ENCODE peak calls at places on chromosome 9, in ten cellular contexts. C, I, S, F, Q, T, P, J, E and R are unnamed samples.

GRCh38 chr9:114247491-114247890 is 75.4 kb upstream of the ORM1 start:
- DNase-seq in C (no peak), I (no peak), S (no peak), F (no peak), Q (no peak), T (no peak), P (no peak), J (no peak), E (no peak), R (no peak)

GRCh38 chr9:23779220-23779619 is 46.8 kb downstream of the ELAVL2 start:
- DNase-seq in C (no peak), I (no peak), S (no peak), F (no peak), Q (no peak), T (no peak), P (no peak), J (no peak), E (no peak), R (no peak)

GRCh38 chr9:127396808-127397721 is at the start of gene SLC2A8:
- DNase-seq in C (peak; percentile 97), I (peak; percentile 99), S (peak; percentile 99), F (peak; percentile 99), Q (peak; percentile 96), T (peak; percentile 99), P (peak; percentile 100), J (peak; percentile 39), E (peak; percentile 99), R (peak; percentile 99)

GRCh38 chr9:129253820-129254381 is 75.8 kb upstream of the IER5L start:
- DNase-seq in C (no peak), I (no peak), S (no peak), F (no peak), Q (no peak), T (no peak), P (no peak), J (peak; percentile 87), E (no peak), R (no peak)

GRCh38 chr9:113529336-113530009 is 65.9 kb downstream of the RGS3 start:
- DNase-seq in C (no peak), I (no peak), S (no peak), F (no peak), Q (no peak), T (no peak), P (no peak), J (no peak), E (no peak), R (no peak)

GRCh38 chr9:34651286-34651685 is 699 bp upstream of the IL11RA start:
- DNase-seq in C (no peak), I (no peak), S (no peak), F (no peak), Q (no peak), T (no peak), P (peak; percentile 20), J (no peak), E (no peak), R (no peak)

GRCh38 chr9:99816392-99816791 is 5.3 kb upstream of the NR4A3 start:
- DNase-seq in C (no peak), I (no peak), S (no peak), F (no peak), Q (no peak), T (no peak), P (no peak), J (no peak), E (no peak), R (no peak)

GRCh38 chr9:90322296-90322695 is 320.3 kb downstream of the DIRAS2 start:
- DNase-seq in C (no peak), I (no peak), S (no peak), F (no peak), Q (no peak), T (no peak), P (no peak), J (no peak), E (no peak), R (no peak)

GRCh38 chr9:95261890-95262289 is 55.6 kb downstream of the FANCC start:
- DNase-seq in C (no peak), I (no peak), S (no peak), F (no peak), Q (no peak), T (no peak), P (no peak), J (peak; percentile 9), E (peak; percentile 69), R (no peak)

GRCh38 chr9:92671323-92671722 is 1.4 kb upstream of the IPPK start:
- DNase-seq in C (no peak), I (no peak), S (peak; percentile 74), F (peak; percentile 82), Q (no peak), T (no peak), P (peak; percentile 70), J (peak; percentile 16), E (peak; percentile 47), R (peak; percentile 15)

GRCh38 chr9:17315341-17315740 is 180.5 kb downstream of the CNTLN start:
- DNase-seq in C (no peak), I (no peak), S (no peak), F (no peak), Q (no peak), T (no peak), P (no peak), J (no peak), E (no peak), R (no peak)

GRCh38 chr9:113376634-113377531 is at the start of gene HDHD3:
- DNase-seq in C (peak; percentile 87), I (peak; percentile 80), S (peak; percentile 87), F (peak; percentile 48), Q (peak; percentile 98), T (peak; percentile 40), P (peak; percentile 74), J (peak; percentile 76), E (peak; percentile 71), R (peak; percentile 93)

GRCh38 chr9:33017283-33018041 is 7.6 kb upstream of the DNAJA1 start:
- DNase-seq in C (no peak), I (no peak), S (no peak), F (no peak), Q (no peak), T (peak; percentile 21), P (no peak), J (no peak), E (no peak), R (no peak)

GRCh38 chr9:75000835-75001234 is 27.3 kb downstream of the CARNMT1 start:
- DNase-seq in C (no peak), I (no peak), S (no peak), F (no peak), Q (no peak), T (no peak), P (no peak), J (no peak), E (no peak), R (no peak)

GRCh38 chr9:75002422-75003023 is 25.6 kb downstream of the CARNMT1 start:
- DNase-seq in C (no peak), I (no peak), S (no peak), F (no peak), Q (no peak), T (no peak), P (no peak), J (no peak), E (no peak), R (no peak)

DNA sequence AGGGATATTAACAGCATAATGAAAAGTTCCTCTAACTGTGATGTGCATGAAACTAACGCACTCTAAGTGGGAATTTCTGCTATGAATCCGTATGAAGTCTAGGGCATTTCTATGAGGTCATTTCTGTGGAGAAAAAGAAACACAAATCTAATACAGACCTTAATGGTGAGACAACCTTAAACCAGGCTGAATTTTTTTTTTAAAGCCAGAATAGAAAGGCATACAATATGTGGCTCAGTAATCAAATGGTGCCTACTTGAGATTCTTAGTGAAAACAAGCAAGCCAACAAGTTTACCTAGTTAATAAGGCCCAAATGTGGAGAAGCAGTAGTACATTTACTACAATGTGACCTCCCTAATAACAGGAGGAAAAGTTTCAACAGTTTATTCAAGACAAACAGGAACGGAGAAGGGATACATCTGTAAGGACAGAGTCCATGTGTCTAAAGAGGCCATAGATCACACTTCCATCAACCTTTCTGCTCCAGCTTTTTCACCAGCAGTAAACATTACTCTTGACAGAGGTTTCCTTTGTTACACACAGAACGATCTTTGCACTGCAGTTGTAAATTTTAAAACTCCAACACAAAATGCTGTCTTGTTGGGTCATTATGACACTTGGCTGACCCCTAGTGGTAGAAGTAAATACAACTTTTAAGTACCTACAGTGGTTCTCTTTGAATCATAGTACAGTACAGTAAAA is 26.2 kb downstream of the CARNMT1 start:
- DNase-seq in C (no peak), I (no peak), S (peak; percentile 86), F (peak; percentile 74), Q (peak; percentile 44), T (peak; percentile 36), P (peak; percentile 82), J (peak; percentile 79), E (peak; percentile 99), R (peak; percentile 29)
- TF ChIP-seq MAX in C (no peak), I (no peak), S (no peak), F (no peak), Q (no peak), T (no peak), P (no peak), J (no peak), E (peak; percentile 60), R (no peak)

DNA sequence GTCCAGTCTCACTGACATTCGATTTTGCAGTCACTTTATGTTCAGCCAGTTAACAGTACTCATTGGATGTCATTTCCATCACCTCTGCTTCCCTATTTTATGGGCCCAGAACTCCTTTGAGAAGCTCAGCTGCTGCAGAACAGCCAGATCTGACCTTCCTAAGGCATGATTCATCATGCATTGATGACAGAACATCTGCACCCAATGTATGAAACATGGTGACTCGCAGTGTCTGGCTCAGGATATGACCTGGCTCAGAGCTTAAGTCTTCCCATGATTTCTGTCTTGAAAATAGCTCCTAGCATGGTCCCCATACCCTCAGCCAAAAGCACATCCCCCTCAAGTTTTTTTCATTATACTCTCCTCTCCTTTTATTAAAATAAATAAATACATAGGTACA is 92.6 kb upstream of the TRIM32 start:
- DNase-seq in C (no peak), I (no peak), S (peak; percentile 40), F (peak; percentile 26), Q (no peak), T (no peak), P (peak; percentile 4), J (no peak), E (no peak), R (no peak)
- TF ChIP-seq MAX in C (no peak), I (no peak), S (no peak), F (no peak), Q (no peak), T (no peak), P (no peak), J (no peak), E (no peak), R (no peak)

DNA sequence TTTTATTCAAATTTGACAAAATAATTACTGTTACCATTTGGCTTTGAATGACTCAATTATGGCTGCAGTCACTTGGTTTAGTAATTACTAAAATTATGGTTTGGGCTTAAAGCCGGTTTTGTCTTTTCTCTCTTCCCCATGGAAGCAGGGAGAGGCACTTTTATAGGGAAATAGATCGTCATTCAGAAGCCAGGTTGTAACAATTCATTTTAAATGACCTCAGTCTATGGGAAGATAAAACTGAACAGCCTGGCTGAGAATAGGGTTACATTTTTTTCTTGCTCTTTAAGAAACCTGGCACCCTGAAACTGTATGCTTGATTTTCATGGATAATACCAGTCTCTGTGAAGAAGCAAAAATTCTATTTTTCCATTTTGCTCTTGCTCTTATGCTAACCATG is 169.8 kb downstream of the SMC2 start:
- DNase-seq in C (no peak), I (no peak), S (no peak), F (no peak), Q (no peak), T (no peak), P (no peak), J (no peak), E (no peak), R (no peak)
- TF ChIP-seq MAX in C (no peak), I (no peak), S (no peak), F (no peak), Q (no peak), T (no peak), P (no peak), J (no peak), E (no peak), R (no peak)

GRCh38 chr9:135336722-135337490 is 142.7 kb upstream of the PPP1R26 start:
- DNase-seq in C (peak; percentile 41), I (peak; percentile 4), S (no peak), F (no peak), Q (no peak), T (no peak), P (no peak), J (no peak), E (no peak), R (no peak)
- TF ChIP-seq MAX in C (no peak), I (no peak), S (no peak), F (no peak), Q (no peak), T (no peak), P (peak; percentile 37), J (no peak), E (no peak), R (no peak)